ENCODE peak calls at places on chromosomes 5 and 9, in four cellular contexts. One of them, this sample, is unnamed.

GRCh38 chr9:135050072-135050990 is 37.1 kb upstream of the OLFM1 start:
- DNase-seq in nephron progenitor cell: no peak
- DNase-seq in mammary epithelial cell: no peak
- DNase-seq in COR-L47: no peak
- DNase-seq in this sample: no peak

GRCh38 chr5:180649297-180650039 is at the start of gene FLT4:
- DNase-seq in mammary epithelial cell: no peak
- DNase-seq in nephron progenitor cell: peak
- DNase-seq in COR-L47: no peak
- DNase-seq in this sample: no peak

GRCh38 chr9:136013524-136014034 is 52.4 kb upstream of the UBAC1 start:
- DNase-seq in nephron progenitor cell: peak
- DNase-seq in mammary epithelial cell: no peak
- DNase-seq in COR-L47: no peak
- DNase-seq in this sample: no peak

GRCh38 chr5:90866333-90866732 is 307.7 kb downstream of the ADGRV1 start:
- DNase-seq in nephron progenitor cell: no peak
- DNase-seq in mammary epithelial cell: no peak
- DNase-seq in COR-L47: peak
- DNase-seq in this sample: peak

GRCh38 chr9:129023036-129023907 is 4.9 kb downstream of the SH3GLB2 start:
- DNase-seq in nephron progenitor cell: peak
- DNase-seq in COR-L47: peak
- DNase-seq in mammary epithelial cell: peak
- DNase-seq in this sample: no peak

GRCh38 chr9:109252291-109252690 is 68.6 kb downstream of the EPB41L4B start:
- DNase-seq in mammary epithelial cell: peak
- DNase-seq in COR-L47: no peak
- DNase-seq in nephron progenitor cell: no peak
- DNase-seq in this sample: no peak

GRCh38 chr9:93576296-93577044 is at the start of gene PHF2:
- DNase-seq in COR-L47: no peak
- DNase-seq in mammary epithelial cell: no peak
- DNase-seq in nephron progenitor cell: peak
- DNase-seq in this sample: no peak

GRCh38 chr9:21095561-21095960 is 17.8 kb upstream of the IFNB1 start:
- DNase-seq in nephron progenitor cell: no peak
- DNase-seq in COR-L47: no peak
- DNase-seq in mammary epithelial cell: no peak
- DNase-seq in this sample: no peak

GRCh38 chr9:10045598-10045997 is 567.2 kb downstream of the PTPRD start:
- DNase-seq in mammary epithelial cell: peak
- DNase-seq in nephron progenitor cell: no peak
- DNase-seq in COR-L47: peak
- DNase-seq in this sample: peak

GRCh38 chr5:53425598-53426516 is 54.6 kb upstream of the FST start:
- DNase-seq in mammary epithelial cell: no peak
- DNase-seq in COR-L47: peak
- DNase-seq in nephron progenitor cell: peak
- DNase-seq in this sample: no peak